ENCODE peak calls at places on chromosomes 5 and 9, in nine cellular contexts. X is lung microvascular endothelial cell, G is foreskin fibroblast, E is lower lobe of right lung, Q is GM20000, F is SJSA1, Y is activated T-helper 1 cell treated with Interleukin-2 at 50 U/mL for 16 hours, L is T-helper 2 cell, J is psoas muscle. S is an unnamed sample.

GRCh38 chr5:107549567-107549966 is 121.2 kb downstream of the EFNA5 start:
- DNase-seq in X (no peak), G (no peak), E (no peak), Q (no peak), F (no peak), Y (no peak), L (no peak), J (no peak), S (no peak)

GRCh38 chr5:95900383-95900958 is 61.2 kb downstream of the ELL2 start:
- DNase-seq in X (peak), G (peak), E (no peak), Q (no peak), F (no peak), Y (no peak), L (no peak), J (no peak), S (no peak)

GRCh38 chr9:125631391-125632085 is 75.5 kb downstream of the MAPKAP1 start:
- DNase-seq in X (peak), G (peak), E (no peak), Q (peak), F (no peak), Y (no peak), L (peak), J (no peak), S (no peak)

GRCh38 chr5:149581192-149581861 is at the start of gene ARHGEF37:
- DNase-seq in X (peak), G (peak), E (peak), Q (peak), F (peak), Y (peak), L (peak), J (peak), S (no peak)

GRCh38 chr9:128704356-128704670 is 2.0 kb downstream of the PKN3 start:
- DNase-seq in X (no peak), G (no peak), E (no peak), Q (no peak), F (no peak), Y (no peak), L (no peak), J (no peak), S (no peak)

GRCh38 chr9:99216073-99216472 is 5.7 kb downstream of the ALG2 start:
- DNase-seq in X (no peak), G (no peak), E (no peak), Q (no peak), F (no peak), Y (no peak), L (no peak), J (no peak), S (no peak)

GRCh38 chr9:123742009-123742767 is 187.7 kb downstream of the DENND1A start:
- DNase-seq in X (peak), G (no peak), E (no peak), Q (no peak), F (peak), Y (no peak), L (no peak), J (peak), S (no peak)

GRCh38 chr9:6590329-6590728 is 55.2 kb downstream of the GLDC start:
- DNase-seq in X (no peak), G (no peak), E (no peak), Q (no peak), F (no peak), Y (no peak), L (no peak), J (no peak), S (no peak)

GRCh38 chr5:61744690-61745619 is 412.9 kb downstream of the ZSWIM6 start:
- DNase-seq in X (peak), G (no peak), E (no peak), Q (no peak), F (no peak), Y (no peak), L (no peak), J (no peak), S (no peak)

GRCh38 chr5:110339399-110339798 is 387.1 kb downstream of the TMEM232 start:
- DNase-seq in X (no peak), G (no peak), E (no peak), Q (no peak), F (no peak), Y (no peak), L (no peak), J (no peak), S (no peak)

GRCh38 chr5:67493676-67494075 is 297.1 kb upstream of the CD180 start:
- DNase-seq in X (peak), G (peak), E (no peak), Q (peak), F (no peak), Y (no peak), L (peak), J (peak), S (no peak)

GRCh38 chr5:148732692-148733091 is 78.4 kb upstream of the HTR4 start:
- DNase-seq in X (no peak), G (no peak), E (no peak), Q (no peak), F (peak), Y (no peak), L (no peak), J (no peak), S (no peak)

GRCh38 chr9:88218721-88219120 is 80.4 kb upstream of the SPATA31C2 start:
- DNase-seq in X (no peak), G (no peak), E (no peak), Q (no peak), F (no peak), Y (no peak), L (no peak), J (no peak), S (no peak)